ENCODE peak calls at places on chromosomes 5 and 9, in four cellular contexts. M, X, A and E are unnamed samples.

GRCh38 chr5:114390431-114390830 is 28.6 kb downstream of the KCNN2 start:
- DNase-seq in M (no peak), X (no peak), A (no peak), E (no peak)

GRCh38 chr9:4164356-4164755 is 135.5 kb downstream of the GLIS3 start:
- DNase-seq in M (no peak), X (no peak), A (no peak), E (no peak)

GRCh38 chr5:181108578-181109165 is 22.3 kb downstream of the OR2V1 start:
- DNase-seq in M (no peak), X (no peak), A (no peak), E (peak)

GRCh38 chr5:178602752-178603151 is 12.6 kb upstream of the COL23A1 start:
- DNase-seq in M (peak), X (no peak), A (no peak), E (no peak)

GRCh38 chr5:115685966-115686691 is 60.3 kb upstream of the TMED7 start:
- DNase-seq in M (peak), X (no peak), A (no peak), E (peak)

GRCh38 chr9:133566817-133567216 is 32.3 kb downstream of the ADAMTSL2 start:
- DNase-seq in M (no peak), X (no peak), A (no peak), E (no peak)

GRCh38 chr5:89330087-89330486 is 447.1 kb upstream of the MEF2C start:
- DNase-seq in M (no peak), X (no peak), A (no peak), E (no peak)

GRCh38 chr5:18305288-18305899 is 671.1 kb downstream of the TAF11L14 start:
- DNase-seq in M (peak), X (no peak), A (no peak), E (no peak)

GRCh38 chr9:22107202-22107601 is 98.1 kb upstream of the CDKN2B start:
- DNase-seq in M (no peak), X (no peak), A (no peak), E (peak)

GRCh38 chr5:148206620-148207019 is 3.8 kb downstream of the SPINK6 start:
- DNase-seq in M (no peak), X (no peak), A (no peak), E (no peak)

GRCh38 chr5:133114933-133115310 is 63.1 kb downstream of the HSPA4 start:
- DNase-seq in M (no peak), X (no peak), A (no peak), E (no peak)

GRCh38 chr5:141409598-141410306 is 1.9 kb downstream of the PCDHGB6 start:
- DNase-seq in M (no peak), X (no peak), A (no peak), E (no peak)

GRCh38 chr9:125908138-125908537 is 161.0 kb downstream of the PBX3 start:
- DNase-seq in M (no peak), X (no peak), A (no peak), E (no peak)

GRCh38 chr9:76181020-76181641 is 213.1 kb downstream of the RFK start:
- DNase-seq in M (peak), X (no peak), A (no peak), E (peak)

GRCh38 chr5:142716963-142717362 is 31.1 kb upstream of the FGF1 start:
- DNase-seq in M (peak), X (peak), A (peak), E (no peak)

GRCh38 chr5:142789206-142789605 is 19.0 kb downstream of the ARHGAP26 start:
- DNase-seq in M (no peak), X (no peak), A (no peak), E (no peak)

GRCh38 chr9:123418052-123418430 is 62.0 kb downstream of the CRB2 start:
- DNase-seq in M (no peak), X (no peak), A (no peak), E (no peak)

GRCh38 chr9:88737876-88738275 is 202.9 kb downstream of the NXNL2 start:
- DNase-seq in M (no peak), X (no peak), A (no peak), E (no peak)

GRCh38 chr9:134619983-134620612 is 21.5 kb upstream of the COL5A1 start:
- DNase-seq in M (no peak), X (no peak), A (no peak), E (peak)

GRCh38 chr9:86321373-86321772 is 32.8 kb downstream of the TUT7 start:
- DNase-seq in M (peak), X (no peak), A (no peak), E (peak)

GRCh38 chr5:74432240-74432639 is 208.3 kb downstream of the ENC1 start:
- DNase-seq in M (no peak), X (no peak), A (no peak), E (no peak)

GRCh38 chr9:129459550-129460322 is 161.2 kb downstream of the C9orf50 start:
- DNase-seq in M (peak), X (peak), A (no peak), E (no peak)

GRCh38 chr9:71322311-71322710 is 200.9 kb upstream of the TRPM3 start:
- DNase-seq in M (no peak), X (no peak), A (no peak), E (no peak)

GRCh38 chr5:80255425-80255751 is 460 bp downstream of the SERINC5 start:
- DNase-seq in M (peak), X (no peak), A (peak), E (peak)

GRCh38 chr9:98168952-98169488 is 23.4 kb downstream of the CORO2A start:
- DNase-seq in M (peak), X (no peak), A (peak), E (no peak)

GRCh38 chr9:19290103-19290502 is 59.6 kb downstream of the DENND4C start:
- DNase-seq in M (no peak), X (no peak), A (no peak), E (no peak)

GRCh38 chr5:148941810-148942209 is 115.4 kb downstream of the ADRB2 start:
- DNase-seq in M (no peak), X (no peak), A (no peak), E (no peak)

GRCh38 chr5:1975898-1976765 is 93.4 kb upstream of the IRX4 start:
- DNase-seq in M (no peak), X (no peak), A (no peak), E (no peak)

GRCh38 chr5:170632985-170633234 is 129.1 kb downstream of the KCNIP1 start:
- DNase-seq in M (no peak), X (peak), A (peak), E (no peak)

GRCh38 chr5:146291421-146292074 is 47.1 kb upstream of the POU4F3 start:
- DNase-seq in M (peak), X (no peak), A (no peak), E (peak)

GRCh38 chr9:37200572-37201005 is 80.2 kb downstream of the ZCCHC7 start:
- DNase-seq in M (peak), X (no peak), A (no peak), E (peak)

GRCh38 chr9:5578698-5579085 is 50.2 kb upstream of the RIC1 start:
- DNase-seq in M (no peak), X (no peak), A (no peak), E (no peak)

GRCh38 chr9:2583308-2584013 is 38.1 kb upstream of the VLDLR start:
- DNase-seq in M (no peak), X (no peak), A (no peak), E (no peak)

GRCh38 chr5:123429993-123430392 is 6.8 kb upstream of the CEP120 start:
- DNase-seq in M (peak), X (no peak), A (no peak), E (no peak)

GRCh38 chr9:13719981-13720380 is 440.5 kb upstream of the MPDZ start:
- DNase-seq in M (peak), X (no peak), A (no peak), E (peak)
- H3K27ac ChIP-seq in M (no peak), X (no peak), A (no peak), E (peak)

GRCh38 chr9:128390150-128390812 is 19.1 kb downstream of the URM1 start:
- DNase-seq in M (no peak), X (no peak), A (no peak), E (no peak)
- H3K27ac ChIP-seq in M (no peak), X (no peak), A (no peak), E (no peak)

GRCh38 chr5:173887610-173888472 is at the start of gene CPEB4:
- DNase-seq in M (peak), X (peak), A (peak), E (peak)
- H3K27ac ChIP-seq in M (peak), X (peak), A (peak), E (peak)

GRCh38 chr5:140106101-140106500 is 7.8 kb upstream of the PURA start:
- DNase-seq in M (peak), X (no peak), A (no peak), E (no peak)
- H3K27ac ChIP-seq in M (peak), X (no peak), A (no peak), E (no peak)

DNA sequence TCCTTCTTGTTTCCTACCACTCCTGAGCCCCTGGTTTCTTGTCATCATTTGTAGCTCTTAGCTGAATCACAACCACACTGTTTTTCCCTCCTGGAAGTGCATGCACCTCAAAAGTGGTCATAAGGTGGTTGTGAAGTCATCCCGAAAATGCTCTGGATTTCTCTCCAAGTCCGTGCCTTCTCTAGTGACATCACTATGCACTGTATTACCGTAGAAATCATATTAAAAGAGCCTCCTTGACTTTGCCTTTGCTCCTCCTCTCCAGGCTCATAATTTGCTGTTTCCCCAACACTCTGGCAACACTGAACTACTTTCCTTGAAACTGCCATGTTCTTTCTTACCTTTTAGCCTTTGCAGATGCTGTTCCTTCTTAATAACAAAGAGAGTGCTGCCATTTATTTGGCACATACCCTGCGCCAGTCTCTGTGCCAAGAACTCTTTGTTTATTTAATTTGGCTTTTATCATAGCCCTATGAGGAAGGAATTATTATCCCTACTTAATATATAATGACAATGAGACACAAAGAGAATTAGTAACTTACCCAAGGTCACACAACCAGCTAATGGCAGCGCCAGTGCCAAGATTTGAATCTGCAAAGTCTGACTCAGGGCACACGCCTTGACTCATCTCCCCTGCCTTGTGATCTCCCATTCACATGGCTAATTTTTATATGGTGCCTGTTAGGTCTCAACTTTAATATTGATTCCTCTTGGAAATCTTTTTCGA is 115.4 kb downstream of the KIF4B start:
- DNase-seq in M (peak), X (no peak), A (no peak), E (no peak)
- H3K27ac ChIP-seq in M (no peak), X (no peak), A (no peak), E (no peak)

GRCh38 chr5:172827843-172828242 is 6.2 kb upstream of the ERGIC1 start:
- DNase-seq in M (no peak), X (no peak), A (no peak), E (no peak)
- H3K27ac ChIP-seq in M (no peak), X (no peak), A (no peak), E (no peak)

DNA sequence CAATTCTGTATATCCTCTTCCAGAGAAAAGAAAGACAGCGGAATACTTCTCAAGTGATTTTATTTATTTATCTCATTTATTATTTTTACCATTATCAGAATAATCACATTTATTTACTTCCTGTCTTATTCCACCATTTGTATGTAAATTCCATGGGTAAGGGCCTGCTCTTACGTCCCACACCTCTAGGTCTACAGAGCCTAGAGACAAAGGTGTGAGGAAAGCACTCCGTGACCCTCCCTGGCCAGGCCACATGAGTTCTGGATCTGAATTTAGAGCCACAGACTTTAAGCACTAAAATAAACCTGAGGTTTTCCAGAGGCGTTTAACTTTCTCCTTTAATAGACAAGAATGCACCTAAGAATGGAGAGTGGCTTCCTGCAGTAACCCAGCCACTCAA is 85.3 kb upstream of the CTSV start:
- DNase-seq in M (no peak), X (no peak), A (no peak), E (no peak)
- H3K27ac ChIP-seq in M (no peak), X (no peak), A (no peak), E (no peak)

GRCh38 chr9:107229146-107229545 is 53.9 kb upstream of the RAD23B start:
- DNase-seq in M (no peak), X (no peak), A (no peak), E (no peak)
- H3K27ac ChIP-seq in M (no peak), X (no peak), A (no peak), E (no peak)

GRCh38 chr9:131107760-131108159 is 11.4 kb downstream of the AIF1L start:
- DNase-seq in M (no peak), X (no peak), A (no peak), E (no peak)
- H3K27ac ChIP-seq in M (no peak), X (no peak), A (no peak), E (no peak)

DNA sequence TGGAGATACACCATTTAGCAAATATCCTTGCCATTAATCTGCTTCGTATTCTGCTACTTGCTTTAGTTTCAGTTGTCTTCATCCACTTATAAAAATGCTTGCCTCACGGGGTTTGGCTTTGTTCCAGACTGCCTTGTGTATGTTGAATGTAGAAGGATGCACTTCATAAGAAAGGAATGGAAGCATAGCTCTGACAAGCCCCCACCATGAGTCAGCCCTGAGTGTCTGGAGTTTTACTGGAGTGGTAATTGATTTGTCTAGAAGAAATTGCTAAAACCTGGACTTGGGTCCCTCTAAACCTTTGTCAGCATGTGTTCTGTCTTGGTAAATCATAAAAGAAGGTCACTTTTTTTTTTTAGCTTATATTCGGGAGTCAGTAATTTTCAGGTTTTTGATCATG is 4.6 kb downstream of the TEX48 start:
- DNase-seq in M (peak), X (no peak), A (no peak), E (peak)
- H3K27ac ChIP-seq in M (peak), X (no peak), A (no peak), E (peak)